ENCODE peak calls at places on chromosomes 12 and 14, in nine cellular contexts. Y is psoas muscle; W is transverse colon; D is GM23248; V is CD8-positive, alpha-beta memory T cell; F is IMR-90; U is H9; L is breast epithelium; C is heart right ventricle. M is an unnamed sample. For H3K4me1, the result is how much of the 10 kb centered on the place peaks cover.

GRCh38 chr14:69543341-69544249 is 31.1 kb downstream of the CCDC177 start:
- DNase-seq in Y (no peak), W (peak), D (peak), V (peak), F (peak), U (peak), L (no peak), C (no peak), M (no peak)

GRCh38 chr14:55104051-55104954 is 24.7 kb upstream of the LGALS3 start:
- DNase-seq in Y (no peak), W (no peak), D (no peak), V (no peak), F (no peak), U (no peak), L (no peak), C (no peak), M (no peak)

GRCh38 chr12:2284857-2285256 is 232.1 kb downstream of the CACNA1C start:
- DNase-seq in Y (peak), W (peak), D (peak), V (no peak), F (peak), U (peak), L (peak), C (peak), M (peak)

GRCh38 chr14:70697681-70698080 is 56.0 kb downstream of the TTC9 start:
- DNase-seq in Y (no peak), W (no peak), D (peak), V (no peak), F (no peak), U (no peak), L (no peak), C (no peak), M (no peak)

GRCh38 chr12:94247256-94247655 is 98.9 kb downstream of the PLXNC1 start:
- DNase-seq in Y (no peak), W (no peak), D (no peak), V (no peak), F (no peak), U (no peak), L (no peak), C (no peak), M (no peak)

GRCh38 chr14:68976160-68977067 is 2.7 kb downstream of the ACTN1 start:
- DNase-seq in Y (peak), W (peak), D (peak), V (no peak), F (peak), U (no peak), L (no peak), C (peak), M (peak)

GRCh38 chr14:50717826-50718225 is 49.7 kb upstream of the SAV1 start:
- DNase-seq in Y (no peak), W (no peak), D (no peak), V (no peak), F (no peak), U (no peak), L (no peak), C (no peak), M (no peak)

GRCh38 chr14:21699551-21699950 is 25.9 kb upstream of the OR4E1 start:
- DNase-seq in Y (no peak), W (no peak), D (no peak), V (no peak), F (no peak), U (no peak), L (no peak), C (no peak), M (no peak)

GRCh38 chr12:75505706-75506312 is 5.6 kb downstream of the KRR1 start:
- DNase-seq in Y (no peak), W (no peak), D (peak), V (no peak), F (peak), U (no peak), L (no peak), C (no peak), M (no peak)

GRCh38 chr12:78746001-78746400 is 118.6 kb upstream of the SYT1 start:
- DNase-seq in Y (no peak), W (no peak), D (no peak), V (no peak), F (no peak), U (no peak), L (no peak), C (no peak), M (no peak)

GRCh38 chr12:450438-450837 is 9.3 kb upstream of the B4GALNT3 start:
- DNase-seq in Y (no peak), W (peak), D (no peak), V (no peak), F (no peak), U (no peak), L (no peak), C (no peak), M (no peak)

GRCh38 chr14:51954657-51955056 is 34.7 kb upstream of the RTRAF start:
- DNase-seq in Y (no peak), W (no peak), D (no peak), V (no peak), F (no peak), U (no peak), L (no peak), C (no peak), M (no peak)

GRCh38 chr12:67426067-67426466 is 156.9 kb downstream of the CAND1 start:
- DNase-seq in Y (no peak), W (no peak), D (peak), V (no peak), F (peak), U (no peak), L (no peak), C (no peak), M (no peak)

GRCh38 chr14:90454041-90455000 is 57.5 kb downstream of the CALM1 start:
- DNase-seq in Y (peak), W (peak), D (peak), V (no peak), F (peak), U (peak), L (no peak), C (peak), M (peak)

GRCh38 chr12:12350868-12351463 is 924 bp upstream of the MANSC1 start:
- DNase-seq in Y (no peak), W (peak), D (no peak), V (no peak), F (peak), U (no peak), L (no peak), C (no peak), M (no peak)

GRCh38 chr14:52266782-52267181 is 716 bp upstream of the PTGDR start:
- DNase-seq in Y (no peak), W (no peak), D (peak), V (no peak), F (no peak), U (no peak), L (no peak), C (no peak), M (no peak)

GRCh38 chr14:34302654-34303053 is 159.4 kb downstream of the SPTSSA start:
- DNase-seq in Y (no peak), W (peak), D (no peak), V (no peak), F (no peak), U (no peak), L (no peak), C (no peak), M (no peak)

GRCh38 chr12:10031771-10032175 is 1.3 kb downstream of the CLEC9A start:
- DNase-seq in Y (no peak), W (no peak), D (peak), V (no peak), F (peak), U (peak), L (no peak), C (no peak), M (no peak)

GRCh38 chr12:1883513-1883912 is 34.9 kb downstream of the CACNA2D4 start:
- DNase-seq in Y (no peak), W (no peak), D (no peak), V (no peak), F (no peak), U (no peak), L (no peak), C (no peak), M (no peak)

GRCh38 chr12:104741072-104741471 is 217.0 kb downstream of the SLC41A2 start:
- DNase-seq in Y (no peak), W (no peak), D (no peak), V (no peak), F (no peak), U (no peak), L (no peak), C (no peak), M (no peak)

GRCh38 chr12:10737249-10737648 is 14.1 kb upstream of the YBX3 start:
- DNase-seq in Y (no peak), W (no peak), D (no peak), V (no peak), F (no peak), U (no peak), L (no peak), C (no peak), M (no peak)

GRCh38 chr12:131118366-131118765 is 164.7 kb downstream of the ADGRD1 start:
- DNase-seq in Y (peak), W (no peak), D (no peak), V (no peak), F (no peak), U (peak), L (peak), C (no peak), M (no peak)

GRCh38 chr12:64584173-64584555 is 26.1 kb upstream of the RASSF3 start:
- DNase-seq in Y (no peak), W (no peak), D (no peak), V (no peak), F (no peak), U (no peak), L (no peak), C (no peak), M (no peak)

GRCh38 chr14:74524076-74524812 is 30.7 kb downstream of the ISCA2 start:
- DNase-seq in Y (no peak), W (no peak), D (peak), V (no peak), F (peak), U (no peak), L (no peak), C (no peak), M (peak)

GRCh38 chr12:59820594-59821011 is 224.8 kb downstream of the SLC16A7 start:
- DNase-seq in Y (no peak), W (no peak), D (peak), V (no peak), F (peak), U (no peak), L (no peak), C (no peak), M (no peak)

GRCh38 chr12:79119796-79120195 is 255.2 kb downstream of the SYT1 start:
- DNase-seq in Y (no peak), W (no peak), D (no peak), V (no peak), F (no peak), U (peak), L (no peak), C (no peak), M (no peak)

GRCh38 chr12:31477669-31478068 is 113.3 kb downstream of the DENND5B start:
- DNase-seq in Y (no peak), W (no peak), D (no peak), V (no peak), F (no peak), U (no peak), L (no peak), C (no peak), M (no peak)

GRCh38 chr14:26180221-26180620 is 417.6 kb downstream of the NOVA1 start:
- DNase-seq in Y (no peak), W (no peak), D (no peak), V (no peak), F (no peak), U (no peak), L (no peak), C (no peak), M (no peak)

GRCh38 chr14:93986972-93987371 is 10.1 kb upstream of the CCDC197 start:
- DNase-seq in Y (peak), W (no peak), D (no peak), V (no peak), F (no peak), U (no peak), L (no peak), C (peak), M (no peak)

GRCh38 chr14:33782923-33783322 is 168.0 kb downstream of the EGLN3 start:
- DNase-seq in Y (no peak), W (no peak), D (no peak), V (no peak), F (no peak), U (no peak), L (no peak), C (no peak), M (no peak)

GRCh38 chr14:26252176-26252575 is 345.7 kb downstream of the NOVA1 start:
- DNase-seq in Y (no peak), W (no peak), D (no peak), V (no peak), F (no peak), U (no peak), L (no peak), C (no peak), M (no peak)

GRCh38 chr14:23252006-23252405 is 14.3 kb downstream of the RNF212B start:
- DNase-seq in Y (no peak), W (no peak), D (no peak), V (no peak), F (no peak), U (peak), L (no peak), C (no peak), M (no peak)

GRCh38 chr12:131287015-131287937 is 333.6 kb downstream of the ADGRD1 start:
- DNase-seq in Y (peak), W (no peak), D (no peak), V (peak), F (no peak), U (no peak), L (no peak), C (no peak), M (peak)

GRCh38 chr14:97978336-97978735 is 1181.2 kb downstream of the VRK1 start:
- DNase-seq in Y (peak), W (peak), D (peak), V (peak), F (no peak), U (peak), L (peak), C (peak), M (peak)

GRCh38 chr14:98242903-98243302 is 1029.1 kb downstream of the BCL11B start:
- DNase-seq in Y (no peak), W (no peak), D (no peak), V (no peak), F (no peak), U (no peak), L (no peak), C (no peak), M (no peak)

GRCh38 chr14:20460458-20461229 is 590 bp downstream of the PIP4P1 start:
- DNase-seq in Y (no peak), W (peak), D (peak), V (peak), F (no peak), U (peak), L (no peak), C (no peak), M (no peak)

GRCh38 chr12:40911676-40912075 is 219.4 kb downstream of the CNTN1 start:
- DNase-seq in Y (no peak), W (no peak), D (no peak), V (no peak), F (no peak), U (no peak), L (no peak), C (no peak), M (no peak)

GRCh38 chr12:89173096-89173495 is 179.2 kb downstream of the DUSP6 start:
- DNase-seq in Y (no peak), W (no peak), D (no peak), V (no peak), F (no peak), U (no peak), L (no peak), C (no peak), M (no peak)
- H3K4me1 ChIP-seq in Y (under half), W (under half), D (under half), V (under half), F (under half), U (under half), L (under half), C (under half), M (under half)

GRCh38 chr12:113057565-113058485 is 1.3 kb downstream of the DTX1 start:
- DNase-seq in Y (peak), W (no peak), D (no peak), V (no peak), F (no peak), U (peak), L (no peak), C (no peak), M (no peak)
- H3K4me1 ChIP-seq in Y (under half), W (under half), D (under half), V (under half), F (under half), U (under half), L (under half), C (under half), M (under half)

GRCh38 chr12:52121848-52122838 is 42.6 kb downstream of the SMIM41 start:
- DNase-seq in Y (peak), W (peak), D (peak), V (peak), F (peak), U (peak), L (no peak), C (peak), M (peak)

GRCh38 chr12:52125499-52125900 is 46.0 kb downstream of the SMIM41 start:
- DNase-seq in Y (no peak), W (no peak), D (no peak), V (no peak), F (no peak), U (peak), L (peak), C (no peak), M (no peak)

GRCh38 chr12:52122904-52123303 is 43.4 kb downstream of the SMIM41 start:
- DNase-seq in Y (no peak), W (no peak), D (no peak), V (no peak), F (no peak), U (no peak), L (no peak), C (no peak), M (no peak)

GRCh38 chr12:52119398-52120254 is 40.1 kb downstream of the SMIM41 start:
- DNase-seq in Y (no peak), W (peak), D (peak), V (no peak), F (no peak), U (peak), L (no peak), C (no peak), M (no peak)

GRCh38 chr12:52120951-52121847 is 41.7 kb downstream of the SMIM41 start:
- DNase-seq in Y (no peak), W (no peak), D (no peak), V (no peak), F (peak), U (no peak), L (no peak), C (no peak), M (no peak)
- H3K4me1 ChIP-seq in Y (under half), W (under half), D (under half), V (under half), F (under half), U (under half), L (under half), C (under half), M (under half)

DNA sequence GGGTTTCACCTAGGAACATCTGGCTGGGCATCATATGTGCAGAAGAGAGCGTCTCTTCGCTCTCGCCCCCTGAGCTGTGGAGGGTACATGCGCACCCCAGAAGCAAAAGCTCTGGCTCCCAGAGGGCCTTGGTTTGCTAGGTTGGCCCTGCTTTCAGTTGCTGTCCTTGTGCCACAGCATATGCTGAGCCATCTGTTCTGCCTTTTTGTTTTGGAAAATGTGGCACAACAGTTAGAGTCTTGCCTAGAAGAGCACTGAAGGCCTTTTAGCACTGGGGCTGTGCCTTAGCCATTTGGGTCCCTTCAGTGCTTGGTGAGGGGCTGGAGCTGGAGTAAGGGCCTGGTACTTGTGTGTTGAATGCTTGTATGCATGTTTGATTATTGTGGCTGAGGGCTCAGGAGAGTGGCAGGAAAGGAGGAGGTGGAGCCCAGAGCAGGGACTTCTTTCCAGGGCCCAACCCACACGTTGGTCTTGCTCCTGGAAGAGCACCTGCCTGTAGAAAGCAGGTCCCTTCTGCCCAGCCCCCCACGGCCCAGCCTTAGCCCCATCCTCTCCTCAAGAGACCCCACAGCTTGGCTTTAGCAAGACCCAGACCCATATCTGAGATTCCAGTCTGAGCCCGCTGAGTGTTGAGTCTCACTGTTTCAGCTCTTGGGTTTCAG is 113.7 kb downstream of the SLC25A47 start:
- DNase-seq in Y (no peak), W (no peak), D (no peak), V (no peak), F (no peak), U (no peak), L (no peak), C (no peak), M (no peak)
- H3K4me1 ChIP-seq in Y (under half), W (half or more), D (under half), V (under half), F (under half), U (under half), L (under half), C (under half), M (under half)

GRCh38 chr12:88553941-88554658 is 26.2 kb downstream of the KITLG start:
- DNase-seq in Y (no peak), W (no peak), D (peak), V (no peak), F (peak), U (no peak), L (no peak), C (no peak), M (no peak)

GRCh38 chr12:88544991-88545684 is 35.1 kb downstream of the KITLG start:
- DNase-seq in Y (no peak), W (no peak), D (no peak), V (no peak), F (peak), U (no peak), L (no peak), C (no peak), M (no peak)

GRCh38 chr12:88552672-88553079 is 27.6 kb downstream of the KITLG start:
- DNase-seq in Y (no peak), W (no peak), D (peak), V (no peak), F (peak), U (no peak), L (no peak), C (no peak), M (no peak)

GRCh38 chr12:88546851-88547250 is 33.4 kb downstream of the KITLG start:
- DNase-seq in Y (no peak), W (no peak), D (peak), V (no peak), F (peak), U (no peak), L (no peak), C (no peak), M (no peak)

DNA sequence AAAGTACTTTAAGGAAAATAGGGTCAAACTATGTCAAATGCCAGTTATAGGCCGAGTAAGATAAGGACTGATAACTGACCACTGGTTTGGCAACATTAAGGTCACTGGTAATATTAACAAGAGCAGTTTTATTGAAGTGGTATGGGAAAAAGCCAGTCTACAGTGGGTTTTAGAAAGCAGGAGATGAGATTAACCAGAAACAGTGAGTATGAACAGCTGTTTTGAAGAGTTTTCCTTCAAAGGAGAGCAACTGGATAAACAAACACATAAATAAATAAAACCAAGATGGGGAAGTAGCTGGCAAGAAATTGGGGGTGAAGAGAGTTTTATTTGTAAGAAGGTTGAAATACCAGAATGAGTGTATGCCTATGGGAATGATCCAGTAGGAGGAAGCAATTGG is 30.3 kb downstream of the KITLG start:
- DNase-seq in Y (no peak), W (no peak), D (no peak), V (no peak), F (no peak), U (no peak), L (no peak), C (no peak), M (no peak)
- H3K4me1 ChIP-seq in Y (under half), W (under half), D (half or more), V (under half), F (under half), U (under half), L (under half), C (under half), M (under half)

GRCh38 chr14:100076133-100076532 is 10.9 kb downstream of the EVL start:
- DNase-seq in Y (no peak), W (no peak), D (peak), V (peak), F (peak), U (peak), L (no peak), C (no peak), M (no peak)
- H3K4me1 ChIP-seq in Y (under half), W (under half), D (under half), V (half or more), F (under half), U (under half), L (under half), C (under half), M (under half)

GRCh38 chr12:110530511-110530910 is 28.4 kb downstream of the RAD9B start:
- DNase-seq in Y (no peak), W (no peak), D (no peak), V (no peak), F (no peak), U (no peak), L (no peak), C (no peak), M (no peak)
- H3K4me1 ChIP-seq in Y (under half), W (under half), D (under half), V (under half), F (under half), U (under half), L (under half), C (under half), M (under half)

GRCh38 chr12:116126610-116127009 is 150.9 kb downstream of the MED13L start:
- DNase-seq in Y (no peak), W (no peak), D (peak), V (no peak), F (peak), U (no peak), L (no peak), C (no peak), M (no peak)
- H3K4me1 ChIP-seq in Y (half or more), W (under half), D (half or more), V (under half), F (under half), U (under half), L (under half), C (under half), M (under half)